ENCODE peak calls at places on chromosomes 16 and 17, in nine cellular contexts. P is NT2/D1, J is amniotic stem cell, M is NCI-H1092, X is GM20000, T is brain pericyte, U is nucleus accumbens, D is fibroblast of lung, I is A549. E is an unnamed sample.

GRCh38 chr16:87698241-87698640 is 67.5 kb downstream of the KLHDC4 start:
- DNase-seq in P (no peak), J (no peak), M (no peak), X (peak; percentile 90), T (no peak), U (no peak), D (no peak), I (no peak), E (no peak)

GRCh38 chr17:30372755-30373154 is 6.0 kb upstream of the CPD start:
- DNase-seq in P (no peak), J (no peak), M (no peak), X (no peak), T (no peak), U (no peak), D (no peak), I (peak; percentile 65), E (no peak)

GRCh38 chr16:86195863-86196630 is 297.1 kb downstream of the IRF8 start:
- DNase-seq in P (peak; percentile 58), J (no peak), M (no peak), X (no peak), T (no peak), U (no peak), D (no peak), I (no peak), E (no peak)

GRCh38 chr17:29219378-29220047 is 27.1 kb upstream of the CRYBA1 start:
- DNase-seq in P (peak; percentile 66), J (peak; percentile 82), M (peak; percentile 54), X (peak; percentile 79), T (peak; percentile 47), U (peak; percentile 82), D (peak; percentile 89), I (peak; percentile 97), E (peak; percentile 57)

GRCh38 chr17:39638317-39638716 is 1.4 kb downstream of the STARD3 start:
- DNase-seq in P (no peak), J (no peak), M (no peak), X (no peak), T (no peak), U (no peak), D (no peak), I (no peak), E (no peak)

GRCh38 chr17:48150602-48151001 is 43.0 kb downstream of the SNX11 start:
- DNase-seq in P (no peak), J (no peak), M (no peak), X (no peak), T (no peak), U (no peak), D (no peak), I (no peak), E (no peak)

GRCh38 chr17:64061157-64061898 is 40.9 kb upstream of the ICAM2 start:
- DNase-seq in P (no peak), J (no peak), M (no peak), X (peak; percentile 61), T (no peak), U (no peak), D (no peak), I (no peak), E (no peak)

GRCh38 chr17:39604911-39605491 is 2.7 kb downstream of the NEUROD2 start:
- DNase-seq in P (no peak), J (no peak), M (no peak), X (no peak), T (no peak), U (no peak), D (no peak), I (no peak), E (no peak)

GRCh38 chr17:55639096-55639495 is 83.6 kb downstream of the TMEM100 start:
- DNase-seq in P (no peak), J (no peak), M (no peak), X (no peak), T (no peak), U (no peak), D (no peak), I (no peak), E (no peak)

GRCh38 chr17:65099941-65100315 is 37.2 kb upstream of the RGS9 start:
- DNase-seq in P (no peak), J (no peak), M (no peak), X (peak; percentile 88), T (no peak), U (no peak), D (peak; percentile 29), I (peak; percentile 87), E (no peak)

GRCh38 chr17:50210249-50211225 is 9.1 kb upstream of the COL1A1 start:
- DNase-seq in P (peak; percentile 76), J (peak; percentile 88), M (no peak), X (no peak), T (peak; percentile 87), U (no peak), D (peak; percentile 98), I (peak; percentile 85), E (no peak)

GRCh38 chr16:27932542-27933178 is 130.9 kb downstream of the GSG1L start:
- DNase-seq in P (no peak), J (no peak), M (no peak), X (no peak), T (no peak), U (no peak), D (no peak), I (no peak), E (no peak)

GRCh38 chr17:4270746-4271145 is 7.0 kb upstream of the ANKFY1 start:
- DNase-seq in P (no peak), J (no peak), M (no peak), X (no peak), T (no peak), U (no peak), D (no peak), I (no peak), E (no peak)

GRCh38 chr17:39212841-39213480 is 12.8 kb downstream of the STAC2 start:
- DNase-seq in P (no peak), J (no peak), M (no peak), X (no peak), T (no peak), U (peak; percentile 6), D (no peak), I (no peak), E (no peak)

GRCh38 chr16:81127051-81127450 is 30.9 kb upstream of the GCSH start:
- DNase-seq in P (no peak), J (peak; percentile 78), M (no peak), X (no peak), T (no peak), U (no peak), D (no peak), I (no peak), E (no peak)

GRCh38 chr17:83204230-83204725 is 124.9 kb downstream of the METRNL start:
- DNase-seq in P (no peak), J (no peak), M (no peak), X (no peak), T (no peak), U (no peak), D (no peak), I (no peak), E (no peak)

GRCh38 chr16:84451781-84452180 is 52.7 kb downstream of the MEAK7 start:
- DNase-seq in P (no peak), J (no peak), M (no peak), X (no peak), T (no peak), U (no peak), D (no peak), I (no peak), E (no peak)

GRCh38 chr16:555528-556478 is 4.4 kb upstream of the PRR35 start:
- DNase-seq in P (no peak), J (no peak), M (no peak), X (no peak), T (no peak), U (no peak), D (no peak), I (no peak), E (no peak)

GRCh38 chr17:13776027-13776551 is 174.4 kb upstream of the HS3ST3A1 start:
- DNase-seq in P (no peak), J (no peak), M (no peak), X (no peak), T (no peak), U (no peak), D (peak; percentile 4), I (no peak), E (peak; percentile 11)

GRCh38 chr16:66880288-66881013 is at the start of gene PDP2:
- DNase-seq in P (peak; percentile 96), J (peak; percentile 86), M (peak; percentile 94), X (peak; percentile 95), T (peak; percentile 63), U (peak; percentile 93), D (peak; percentile 95), I (peak; percentile 89), E (peak; percentile 88)

GRCh38 chr17:45038771-45039634 is 12.4 kb downstream of the DCAKD start:
- DNase-seq in P (no peak), J (no peak), M (no peak), X (no peak), T (no peak), U (no peak), D (no peak), I (no peak), E (no peak)

GRCh38 chr17:63998050-63998720 is at the start of gene PRR29:
- DNase-seq in P (peak; percentile 44), J (no peak), M (peak; percentile 76), X (peak; percentile 89), T (no peak), U (peak; percentile 55), D (peak; percentile 53), I (peak; percentile 95), E (peak; percentile 2)

GRCh38 chr17:28253663-28254062 is 65.3 kb upstream of the TMEM97 start:
- DNase-seq in P (no peak), J (no peak), M (no peak), X (no peak), T (no peak), U (no peak), D (no peak), I (no peak), E (no peak)

GRCh38 chr16:19595043-19595767 is 39.7 kb downstream of the VPS35L start:
- DNase-seq in P (no peak), J (no peak), M (no peak), X (no peak), T (no peak), U (no peak), D (peak; percentile 12), I (peak; percentile 76), E (no peak)

GRCh38 chr17:76953066-76953465 is 84.9 kb downstream of the MGAT5B start:
- DNase-seq in P (no peak), J (no peak), M (no peak), X (no peak), T (no peak), U (no peak), D (no peak), I (no peak), E (no peak)

GRCh38 chr16:29023279-29024278 is 38.7 kb downstream of the LAT start:
- DNase-seq in P (no peak), J (no peak), M (no peak), X (no peak), T (no peak), U (no peak), D (no peak), I (no peak), E (no peak)

GRCh38 chr17:79065105-79065670 is 9.4 kb upstream of the ENGASE start:
- DNase-seq in P (peak; percentile 20), J (no peak), M (peak; percentile 54), X (peak; percentile 28), T (no peak), U (no peak), D (peak; percentile 60), I (peak; percentile 57), E (no peak)

GRCh38 chr16:51391798-51392511 is 240.9 kb upstream of the SALL1 start:
- DNase-seq in P (peak; percentile 95), J (no peak), M (no peak), X (no peak), T (no peak), U (no peak), D (peak; percentile 4), I (no peak), E (no peak)

GRCh38 chr17:82882715-82883446 is 43.1 kb upstream of the ZNF750 start:
- DNase-seq in P (no peak), J (no peak), M (no peak), X (no peak), T (no peak), U (no peak), D (no peak), I (no peak), E (no peak)

GRCh38 chr17:40427002-40427491 is 9.4 kb upstream of the TOP2A start:
- DNase-seq in P (no peak), J (no peak), M (no peak), X (no peak), T (no peak), U (no peak), D (no peak), I (no peak), E (no peak)

GRCh38 chr17:80414508-80414802 is 512 bp upstream of the ENDOV start:
- DNase-seq in P (no peak), J (no peak), M (no peak), X (peak; percentile 16), T (no peak), U (no peak), D (peak; percentile 8), I (no peak), E (no peak)

E was measured in NCI-H524 treated with DMSO at 0.1 percent for 48 hours.